ENCODE peak calls at places on chromosomes 2 and 18, in five cellular contexts. C is activated CD8-positive, alpha-beta memory T cell treated with anti-CD3 and anti-CD28 coated beads for 1 hour; F is astrocyte; H is GM04503; E is suprapubic skin. I is an unnamed sample.

GRCh38 chr2:39059366-39059952 is 61.4 kb downstream of the SOS1 start:
- DNase-seq in C (no peak), F (peak), H (no peak), E (no peak), I (no peak)

GRCh38 chr2:217797170-217797569 is 205.6 kb downstream of the TNS1 start:
- DNase-seq in C (no peak), F (no peak), H (no peak), E (peak), I (no peak)

GRCh38 chr18:41378628-41379027 is 576.4 kb upstream of the PIK3C3 start:
- DNase-seq in C (no peak), F (peak), H (no peak), E (no peak), I (no peak)

GRCh38 chr18:56575819-56576663 is 62.4 kb downstream of the TXNL1 start:
- DNase-seq in C (no peak), F (peak), H (no peak), E (no peak), I (peak)

GRCh38 chr2:127454595-127455565 is 36.7 kb downstream of the PROC start:
- DNase-seq in C (no peak), F (no peak), H (no peak), E (no peak), I (no peak)

GRCh38 chr2:41698787-41699422 is 348.9 kb upstream of the PKDCC start:
- DNase-seq in C (no peak), F (no peak), H (no peak), E (no peak), I (no peak)

GRCh38 chr18:9860682-9861081 is 25.1 kb upstream of the TXNDC2 start:
- DNase-seq in C (no peak), F (no peak), H (no peak), E (no peak), I (no peak)

GRCh38 chr2:191302459-191303155 is 57.4 kb downstream of the MYO1B start:
- DNase-seq in C (no peak), F (no peak), H (no peak), E (no peak), I (no peak)

GRCh38 chr2:235765181-235765820 is 271.5 kb downstream of the AGAP1 start:
- DNase-seq in C (no peak), F (peak), H (peak), E (peak), I (peak)

GRCh38 chr2:36343601-36344000 is 12.0 kb upstream of the CRIM1 start:
- DNase-seq in C (no peak), F (peak), H (no peak), E (no peak), I (no peak)

GRCh38 chr2:204670124-204670523 is 124.8 kb downstream of the PARD3B start:
- DNase-seq in C (no peak), F (no peak), H (no peak), E (no peak), I (no peak)

GRCh38 chr2:238127165-238128060 is 11.1 kb upstream of the KLHL30 start:
- DNase-seq in C (no peak), F (no peak), H (no peak), E (no peak), I (peak)

GRCh38 chr18:77366725-77367641 is 117.3 kb downstream of the GALR1 start:
- DNase-seq in C (no peak), F (peak), H (no peak), E (no peak), I (no peak)

GRCh38 chr2:185510060-185510459 is 228.5 kb upstream of the FSIP2 start:
- DNase-seq in C (no peak), F (no peak), H (no peak), E (no peak), I (no peak)

GRCh38 chr2:207474871-207475485 is 54.8 kb upstream of the CREB1 start:
- DNase-seq in C (no peak), F (peak), H (no peak), E (no peak), I (no peak)

GRCh38 chr2:64839844-64840243 is 149.4 kb upstream of the SLC1A4 start:
- DNase-seq in C (no peak), F (no peak), H (no peak), E (peak), I (no peak)

GRCh38 chr2:230627806-230628724 is 84.6 kb upstream of the CAB39 start:
- DNase-seq in C (no peak), F (peak), H (peak), E (no peak), I (peak)

GRCh38 chr2:49044680-49045079 is 109.6 kb downstream of the FSHR start:
- DNase-seq in C (no peak), F (no peak), H (no peak), E (no peak), I (no peak)

GRCh38 chr18:7616661-7617060 is 49.5 kb downstream of the PTPRM start:
- DNase-seq in C (no peak), F (peak), H (no peak), E (no peak), I (no peak)

GRCh38 chr2:64604929-64605550 is 48.7 kb downstream of the SERTAD2 start:
- DNase-seq in C (no peak), F (peak), H (peak), E (no peak), I (peak)

GRCh38 chr2:25804338-25804737 is 73.9 kb downstream of the ASXL2 start:
- DNase-seq in C (no peak), F (no peak), H (no peak), E (no peak), I (no peak)

GRCh38 chr2:182324665-182325064 is 102.2 kb downstream of the PDE1A start:
- DNase-seq in C (no peak), F (peak), H (no peak), E (no peak), I (peak)

GRCh38 chr18:70417847-70418246 is 129.0 kb downstream of the SOCS6 start:
- DNase-seq in C (no peak), F (no peak), H (no peak), E (no peak), I (no peak)

GRCh38 chr18:30094556-30094955 is 948.0 kb downstream of the DSC3 start:
- DNase-seq in C (no peak), F (peak), H (no peak), E (no peak), I (peak)

GRCh38 chr18:9337875-9338274 is 3.3 kb downstream of the TWSG1 start:
- DNase-seq in C (no peak), F (peak), H (no peak), E (no peak), I (no peak)